ENCODE peak calls at places on chromosomes 13 and 19, in five cellular contexts. K is heart left ventricle, W is breast epithelium, Y is adrenal gland, M is fibroblast of pulmonary artery. J is an unnamed sample.

GRCh38 chr13:21673592-21674270 is 2.9 kb downstream of the FGF9 start:
- DNase-seq in K (peak; percentile 47), W (no peak), M (peak; percentile 29), Y (peak; percentile 25), J (peak; percentile 53)

GRCh38 chr13:80630685-80631121 is 289.8 kb upstream of the SPRY2 start:
- DNase-seq in M (peak; percentile 99), K (no peak), Y (peak; percentile 16), W (no peak), J (no peak)

GRCh38 chr13:68708336-68708908 is 1399.2 kb upstream of the ATXN8OS start:
- DNase-seq in K (no peak), W (no peak), M (no peak), Y (no peak), J (no peak)

GRCh38 chr19:49056101-49056901 is 1.2 kb downstream of the CGB7 start:
- DNase-seq in W (peak; percentile 33), K (peak; percentile 56), Y (peak; percentile 26), M (peak; percentile 31), J (peak; percentile 40)

GRCh38 chr13:70849267-70849666 is 741.0 kb upstream of the KLHL1 start:
- DNase-seq in K (no peak), W (no peak), Y (no peak), M (no peak), J (no peak)

GRCh38 chr19:54952591-54953344 is 5.4 kb upstream of the NLRP7 start:
- DNase-seq in W (no peak), M (no peak), Y (no peak), K (no peak), J (peak; percentile 93)

GRCh38 chr13:27192896-27193295 is 21.3 kb upstream of the USP12 start:
- DNase-seq in Y (no peak), M (no peak), K (no peak), W (no peak), J (no peak)

GRCh38 chr19:4357095-4357797 is 13.9 kb downstream of the MPND start:
- DNase-seq in Y (no peak), W (no peak), K (no peak), M (no peak), J (no peak)

GRCh38 chr19:5006201-5006600 is 37.3 kb downstream of the KDM4B start:
- DNase-seq in W (no peak), K (no peak), M (peak; percentile 49), Y (no peak), J (peak; percentile 48)

GRCh38 chr13:76014618-76015315 is 378.6 kb downstream of the LMO7 start:
- DNase-seq in K (no peak), W (no peak), M (peak; percentile 30), Y (no peak), J (no peak)

GRCh38 chr19:29622191-29623070 is 16.3 kb downstream of the POP4 start:
- DNase-seq in M (peak; percentile 54), Y (no peak), K (no peak), W (no peak), J (no peak)

GRCh38 chr19:40811478-40812341 is 12.7 kb downstream of the EGLN2 start:
- DNase-seq in M (no peak), K (no peak), W (no peak), Y (no peak), J (no peak)

GRCh38 chr19:1245884-1246816 is 2.2 kb upstream of the MIDN start:
- DNase-seq in M (no peak), Y (peak; percentile 87), W (no peak), K (peak; percentile 85), J (no peak)

GRCh38 chr19:1247747-1248453 is 483 bp upstream of the MIDN start:
- DNase-seq in Y (peak; percentile 90), M (peak; percentile 64), W (no peak), K (peak; percentile 87), J (peak; percentile 81)

GRCh38 chr19:1243768-1244692 is 2.5 kb downstream of the ATP5F1D start:
- DNase-seq in Y (peak; percentile 92), K (peak; percentile 89), M (peak; percentile 86), W (peak; percentile 88), J (peak; percentile 83)

GRCh38 chr19:1244693-1245451 is 3.3 kb downstream of the ATP5F1D start:
- DNase-seq in M (no peak), W (no peak), K (peak; percentile 82), Y (peak; percentile 75), J (peak; percentile 83)

DNA sequence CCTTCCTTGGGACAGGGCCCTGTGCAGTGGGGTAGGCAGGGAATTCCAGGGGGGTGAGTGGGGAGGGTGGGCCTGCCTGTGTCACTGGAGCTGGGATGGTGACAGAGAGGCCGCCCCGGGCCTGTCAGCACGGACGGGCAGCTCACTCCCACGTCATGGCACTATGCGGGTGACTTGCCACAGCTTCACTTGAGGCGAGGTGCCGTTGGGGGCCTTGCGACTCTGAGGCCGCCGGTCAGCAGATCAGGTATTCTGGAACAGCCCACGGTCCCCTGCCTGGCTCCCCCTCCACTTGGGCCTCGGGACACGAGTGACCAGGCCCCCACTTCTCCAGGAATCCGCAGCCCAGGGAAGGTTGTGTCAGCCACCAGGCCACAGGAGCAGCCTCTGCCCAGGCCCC is 2.9 kb upstream of the MIDN start:
- DNase-seq in M (no peak), K (no peak), W (no peak), Y (no peak), J (no peak)
- H3K4me3 ChIP-seq in M (no peak overlapping the region), K (no peak overlapping the region), W (no peak overlapping the region), Y (no peak overlapping the region), J (no peak overlapping the region)

DNA sequence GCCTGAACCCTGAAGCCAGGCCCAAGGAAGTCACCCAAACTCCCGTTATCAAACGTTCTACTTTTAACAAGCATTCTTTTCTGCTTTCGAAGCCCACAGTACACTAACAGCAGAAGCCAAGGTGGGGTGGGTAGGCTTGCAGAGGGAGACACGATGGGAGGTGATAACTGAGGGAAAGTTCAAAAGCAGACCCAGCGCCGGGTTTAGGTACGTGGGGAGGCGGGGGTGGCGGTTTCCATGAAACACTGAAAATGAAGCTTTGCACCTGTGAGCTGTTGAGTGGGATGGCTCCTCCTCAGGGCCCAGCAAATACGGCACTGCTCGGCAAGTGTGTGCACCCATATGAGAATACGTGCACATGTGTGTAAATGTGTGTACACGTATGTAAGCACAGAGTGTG is 49.8 kb downstream of the KLF2 start:
- DNase-seq in K (no peak), W (no peak), M (no peak), Y (no peak), J (no peak)
- H3K4me3 ChIP-seq in K (no peak overlapping the region), W (no peak overlapping the region), M (no peak overlapping the region), Y (no peak overlapping the region), J (no peak overlapping the region)

GRCh38 chr19:2327773-2328400 is 499 bp downstream of the LSM7 start:
- DNase-seq in K (no peak), W (no peak), M (peak; percentile 79), Y (no peak), J (peak; percentile 62)

GRCh38 chr19:2328401-2329161 is at the start of the genes LSM7 and SPPL2B:
- DNase-seq in M (peak; percentile 87), Y (peak; percentile 86), K (peak; percentile 93), W (peak; percentile 89), J (peak; percentile 77)

GRCh38 chr19:2329162-2329505 is 650 bp downstream of the SPPL2B start:
- DNase-seq in Y (no peak), M (no peak), K (no peak), W (no peak), J (no peak)

GRCh38 chr19:2325261-2326046 is 2.9 kb downstream of the LSM7 start:
- DNase-seq in W (no peak), K (no peak), Y (no peak), M (no peak), J (no peak)

GRCh38 chr19:2326699-2327360 is 1.6 kb downstream of the LSM7 start:
- DNase-seq in M (no peak), Y (no peak), W (no peak), K (no peak), J (no peak)
- H3K4me3 ChIP-seq in M (no peak overlapping the region), Y (no peak overlapping the region), W (no peak overlapping the region), K (no peak overlapping the region), J (peak overlapping the region; percentile 78)

GRCh38 chr19:911197-912033 is 1.6 kb downstream of the R3HDM4 start:
- DNase-seq in K (no peak), Y (no peak), M (no peak), W (no peak), J (no peak)
- H3K4me3 ChIP-seq in K (no peak overlapping the region), Y (no peak overlapping the region), M (peak overlapping the region; percentile 17), W (no peak overlapping the region), J (no peak overlapping the region)

GRCh38 chr19:13825489-13826475 is 30.5 kb downstream of the ZSWIM4 start:
- DNase-seq in K (no peak), Y (no peak), W (no peak), M (no peak), J (peak; percentile 60)
- H3K4me3 ChIP-seq in K (no peak overlapping the region), Y (no peak overlapping the region), W (no peak overlapping the region), M (no peak overlapping the region), J (no peak overlapping the region)

GRCh38 chr19:16442386-16443276 is 29.1 kb downstream of the EPS15L1 start:
- DNase-seq in K (peak; percentile 45), W (no peak), M (no peak), Y (peak; percentile 45), J (no peak)
- H3K4me3 ChIP-seq in K (no peak overlapping the region), W (no peak overlapping the region), M (no peak overlapping the region), Y (no peak overlapping the region), J (no peak overlapping the region)

GRCh38 chr19:58557253-58558065 is 952 bp downstream of the UBE2M start:
- DNase-seq in M (no peak), Y (peak; percentile 37), W (no peak), K (no peak), J (no peak)

GRCh38 chr19:58556633-58557252 is 1.7 kb downstream of the UBE2M start:
- DNase-seq in K (no peak), M (no peak), W (no peak), Y (no peak), J (no peak)

GRCh38 chr19:58559275-58560006 is 1.0 kb upstream of the UBE2M start:
- DNase-seq in Y (peak; percentile 94), M (peak; percentile 92), W (peak; percentile 87), K (peak; percentile 93), J (peak; percentile 98)

GRCh38 chr19:58558623-58559274 is 338 bp upstream of the UBE2M start:
- DNase-seq in W (peak; percentile 99), M (peak; percentile 99), K (peak; percentile 100), Y (peak; percentile 99), J (peak; percentile 99)

DNA sequence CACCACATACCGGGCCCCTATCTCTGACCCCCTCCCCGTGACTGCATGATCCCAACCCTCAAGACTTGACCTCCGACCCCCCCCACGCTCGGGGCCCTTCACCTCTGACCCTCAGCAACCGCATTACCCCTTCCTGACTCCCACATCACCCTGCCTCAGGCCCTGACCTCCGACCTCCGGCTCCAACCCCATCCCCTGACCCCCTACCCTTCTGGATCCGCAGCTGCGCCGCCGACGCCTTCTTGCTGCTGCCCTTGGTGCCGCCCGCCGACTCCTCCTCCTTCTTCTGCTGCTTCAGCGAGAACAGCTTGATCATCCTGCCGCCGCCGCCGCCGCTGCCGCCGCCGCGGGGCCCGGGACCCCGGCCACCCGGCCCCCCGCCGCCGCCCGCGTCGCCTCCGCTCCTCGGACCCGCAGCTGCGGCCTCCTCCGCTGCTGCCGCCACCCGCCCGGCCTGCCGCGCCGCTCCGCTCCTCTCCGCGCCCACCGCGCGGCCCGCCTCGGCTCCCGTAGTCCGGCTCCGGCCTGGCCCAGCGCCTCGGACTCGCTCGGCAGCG is at the start of gene UBE2M:
- DNase-seq in K (peak; percentile 68), W (no peak), M (peak; percentile 39), Y (peak; percentile 79), J (no peak)
- H3K4me3 ChIP-seq in K (peak within 1 kb of the TSS; percentile 71), W (peak within 1 kb of the TSS; percentile 88), M (peak within 1 kb of the TSS; percentile 99), Y (peak within 1 kb of the TSS; percentile 60), J (peak within 1 kb of the TSS; percentile 89)